ENCODE peak calls at places on chromosomes 13 and 19, in ten cellular contexts. Q is heart left ventricle; H is gastrocnemius medialis; N is choroid plexus epithelial cell; X is caudate nucleus; G is stimulated activated CD8-positive, alpha-beta memory T cell treated with anti-CD3 and anti-CD28 coated beads, Interleukin-15, amount 100 ng/mL, for 48 hours; W is amniotic epithelial cell; A is hippocampal formation; Z is ELR; C is NCI-H1694. J is an unnamed sample.
A peak's percentile ranks its signal among the peaks of the same experiment; 100 is the strongest.

GRCh38 chr13:71864094-71864980 is 2.7 kb downstream of the DACH1 start:
- DNase-seq in Q (peak; percentile 71), H (no peak), N (no peak), X (peak; percentile 47), G (no peak), W (no peak), A (no peak), Z (peak; percentile 29), C (peak; percentile 58), J (no peak)

GRCh38 chr13:28609936-28610335 is 49.0 kb upstream of the POMP start:
- DNase-seq in Q (no peak), H (no peak), N (peak; percentile 42), X (no peak), G (no peak), W (peak; percentile 92), A (no peak), Z (peak; percentile 90), C (no peak), J (no peak)

GRCh38 chr13:113669871-113670341 is 2.9 kb downstream of the GRK1 start:
- DNase-seq in Q (no peak), H (no peak), N (no peak), X (no peak), G (no peak), W (no peak), A (no peak), Z (no peak), C (no peak), J (no peak)

GRCh38 chr13:100483836-100484381 is 104.7 kb downstream of the GGACT start:
- DNase-seq in Q (no peak), H (no peak), N (no peak), X (no peak), G (no peak), W (no peak), A (no peak), Z (no peak), C (peak; percentile 15), J (no peak)

GRCh38 chr13:24013189-24013588 is 115.9 kb upstream of the C1QTNF9B start:
- DNase-seq in Q (no peak), H (no peak), N (no peak), X (no peak), G (no peak), W (no peak), A (no peak), Z (no peak), C (no peak), J (no peak)

GRCh38 chr19:47839913-47840312 is 18.2 kb downstream of the CRX start:
- DNase-seq in Q (no peak), H (no peak), N (peak; percentile 26), X (no peak), G (no peak), W (peak; percentile 24), A (no peak), Z (no peak), C (no peak), J (no peak)

GRCh38 chr19:7670150-7670784 is 1.4 kb downstream of the RETN start:
- DNase-seq in Q (no peak), H (no peak), N (no peak), X (peak; percentile 6), G (no peak), W (no peak), A (no peak), Z (no peak), C (no peak), J (peak; percentile 43)

GRCh38 chr19:42076375-42076944 is 494 bp downstream of the ZNF574 start:
- DNase-seq in Q (peak; percentile 56), H (no peak), N (no peak), X (no peak), G (no peak), W (no peak), A (no peak), Z (no peak), C (no peak), J (no peak)

GRCh38 chr19:46970815-46971214 is 48.8 kb upstream of the NPAS1 start:
- DNase-seq in Q (peak; percentile 84), H (peak; percentile 76), N (no peak), X (no peak), G (no peak), W (peak; percentile 23), A (no peak), Z (peak; percentile 90), C (no peak), J (no peak)

GRCh38 chr13:101623469-101624209 is 171.2 kb downstream of the ITGBL1 start:
- DNase-seq in Q (no peak), H (no peak), N (peak; percentile 46), X (no peak), G (no peak), W (peak; percentile 79), A (no peak), Z (peak; percentile 74), C (no peak), J (no peak)

GRCh38 chr19:35135389-35135909 is 590 bp upstream of the LGI4 start:
- DNase-seq in Q (peak; percentile 86), H (peak; percentile 67), N (peak; percentile 73), X (peak; percentile 64), G (peak; percentile 60), W (peak; percentile 61), A (peak; percentile 69), Z (peak; percentile 67), C (peak; percentile 87), J (peak; percentile 59)

GRCh38 chr19:3671680-3672574 is 28.3 kb downstream of the PIP5K1C start:
- DNase-seq in Q (no peak), H (no peak), N (peak; percentile 62), X (no peak), G (peak; percentile 65), W (peak; percentile 33), A (no peak), Z (peak; percentile 66), C (no peak), J (no peak)

GRCh38 chr19:4977299-4978174 is 8.6 kb downstream of the KDM4B start:
- DNase-seq in Q (peak; percentile 69), H (no peak), N (peak; percentile 94), X (peak; percentile 19), G (no peak), W (peak; percentile 94), A (no peak), Z (peak; percentile 95), C (no peak), J (no peak)